ENCODE peak calls at places on chromosomes 1 and 21, in seven cellular contexts. One of them, this sample, is unnamed. For H3K36me3, the result is how much of the 10 kb centered on the place peaks cover.

GRCh38 chr1:7565099-7565750 is 205.9 kb upstream of the VAMP3 start:
- DNase-seq in right lobe of liver: peak
- DNase-seq in fibroblast of lung: no peak
- DNase-seq in colonic mucosa: no peak
- DNase-seq in thoracic aorta: no peak
- DNase-seq in Karpas-422: no peak
- DNase-seq in heart left ventricle: no peak
- DNase-seq in this sample: no peak

GRCh38 chr1:167862432-167863076 is 51.4 kb downstream of the ADCY10 start:
- DNase-seq in right lobe of liver: no peak
- DNase-seq in fibroblast of lung: peak
- DNase-seq in colonic mucosa: no peak
- DNase-seq in thoracic aorta: no peak
- DNase-seq in Karpas-422: no peak
- DNase-seq in heart left ventricle: no peak
- DNase-seq in this sample: no peak

GRCh38 chr1:20589331-20590312 is 725 bp downstream of the CDA start:
- DNase-seq in right lobe of liver: peak
- DNase-seq in fibroblast of lung: peak
- DNase-seq in colonic mucosa: peak
- DNase-seq in thoracic aorta: no peak
- DNase-seq in Karpas-422: no peak
- DNase-seq in heart left ventricle: peak
- DNase-seq in this sample: peak

GRCh38 chr1:174219606-174220370 is 60.5 kb downstream of the RABGAP1L start:
- DNase-seq in right lobe of liver: no peak
- DNase-seq in fibroblast of lung: no peak
- DNase-seq in colonic mucosa: no peak
- DNase-seq in thoracic aorta: no peak
- DNase-seq in Karpas-422: peak
- DNase-seq in heart left ventricle: no peak
- DNase-seq in this sample: no peak

GRCh38 chr1:145892486-145893087 is 6.9 kb upstream of the ANKRD35 start:
- DNase-seq in right lobe of liver: no peak
- DNase-seq in fibroblast of lung: peak
- DNase-seq in colonic mucosa: no peak
- DNase-seq in thoracic aorta: no peak
- DNase-seq in Karpas-422: no peak
- DNase-seq in heart left ventricle: no peak
- DNase-seq in this sample: no peak

GRCh38 chr1:70487910-70488665 is 77.0 kb downstream of the CTH start:
- DNase-seq in right lobe of liver: no peak
- DNase-seq in fibroblast of lung: peak
- DNase-seq in colonic mucosa: peak
- DNase-seq in thoracic aorta: no peak
- DNase-seq in Karpas-422: peak
- DNase-seq in heart left ventricle: no peak
- DNase-seq in this sample: peak

GRCh38 chr1:243959998-243960397 is 91.1 kb upstream of the ZBTB18 start:
- DNase-seq in right lobe of liver: no peak
- DNase-seq in fibroblast of lung: no peak
- DNase-seq in colonic mucosa: no peak
- DNase-seq in thoracic aorta: no peak
- DNase-seq in Karpas-422: no peak
- DNase-seq in heart left ventricle: no peak
- DNase-seq in this sample: no peak

GRCh38 chr21:42837421-42838211 is 41.7 kb downstream of the WDR4 start:
- DNase-seq in right lobe of liver: peak
- DNase-seq in fibroblast of lung: no peak
- DNase-seq in colonic mucosa: peak
- DNase-seq in thoracic aorta: no peak
- DNase-seq in Karpas-422: no peak
- DNase-seq in heart left ventricle: no peak
- DNase-seq in this sample: peak

GRCh38 chr1:180962178-180962577 is 49.5 kb downstream of the KIAA1614 start:
- DNase-seq in right lobe of liver: no peak
- DNase-seq in fibroblast of lung: no peak
- DNase-seq in colonic mucosa: no peak
- DNase-seq in thoracic aorta: no peak
- DNase-seq in Karpas-422: no peak
- DNase-seq in heart left ventricle: no peak
- DNase-seq in this sample: no peak

GRCh38 chr1:242871631-242872030 is 347.1 kb upstream of the PLD5 start:
- DNase-seq in right lobe of liver: no peak
- DNase-seq in fibroblast of lung: no peak
- DNase-seq in colonic mucosa: no peak
- DNase-seq in thoracic aorta: no peak
- DNase-seq in Karpas-422: no peak
- DNase-seq in heart left ventricle: no peak
- DNase-seq in this sample: no peak

GRCh38 chr1:179142889-179143299 is 61.0 kb downstream of the TOR3A start:
- DNase-seq in right lobe of liver: no peak
- DNase-seq in fibroblast of lung: peak
- DNase-seq in colonic mucosa: no peak
- DNase-seq in thoracic aorta: no peak
- DNase-seq in Karpas-422: peak
- DNase-seq in heart left ventricle: no peak
- DNase-seq in this sample: no peak

GRCh38 chr1:171366099-171366498 is 52.1 kb downstream of the FMO4 start:
- DNase-seq in right lobe of liver: no peak
- DNase-seq in fibroblast of lung: peak
- DNase-seq in colonic mucosa: no peak
- DNase-seq in thoracic aorta: no peak
- DNase-seq in Karpas-422: no peak
- DNase-seq in heart left ventricle: no peak
- DNase-seq in this sample: no peak

GRCh38 chr1:17605582-17606344 is 66.3 kb downstream of the ARHGEF10L start:
- DNase-seq in right lobe of liver: no peak
- DNase-seq in fibroblast of lung: peak
- DNase-seq in colonic mucosa: no peak
- DNase-seq in thoracic aorta: peak
- DNase-seq in Karpas-422: no peak
- DNase-seq in heart left ventricle: peak
- DNase-seq in this sample: no peak

GRCh38 chr21:31364265-31364945 is 20.3 kb upstream of the TIAM1 start:
- DNase-seq in right lobe of liver: no peak
- DNase-seq in fibroblast of lung: no peak
- DNase-seq in colonic mucosa: no peak
- DNase-seq in thoracic aorta: no peak
- DNase-seq in Karpas-422: no peak
- DNase-seq in heart left ventricle: no peak
- DNase-seq in this sample: no peak

GRCh38 chr21:44849616-44850130 is 23.8 kb downstream of the PTTG1IP start:
- DNase-seq in right lobe of liver: no peak
- DNase-seq in fibroblast of lung: no peak
- DNase-seq in colonic mucosa: peak
- DNase-seq in thoracic aorta: no peak
- DNase-seq in Karpas-422: no peak
- DNase-seq in heart left ventricle: no peak
- DNase-seq in this sample: no peak

GRCh38 chr1:214292317-214292716 is 11.4 kb downstream of the SMYD2 start:
- DNase-seq in right lobe of liver: no peak
- DNase-seq in fibroblast of lung: peak
- DNase-seq in colonic mucosa: no peak
- DNase-seq in thoracic aorta: no peak
- DNase-seq in Karpas-422: no peak
- DNase-seq in heart left ventricle: no peak
- DNase-seq in this sample: no peak

GRCh38 chr1:104238991-104239390 is 489.3 kb downstream of the AMY1C start:
- DNase-seq in right lobe of liver: no peak
- DNase-seq in fibroblast of lung: no peak
- DNase-seq in colonic mucosa: no peak
- DNase-seq in thoracic aorta: no peak
- DNase-seq in Karpas-422: no peak
- DNase-seq in heart left ventricle: no peak
- DNase-seq in this sample: no peak

GRCh38 chr1:16351449-16351993 is 759 bp downstream of the FBXO42 start:
- DNase-seq in right lobe of liver: no peak
- DNase-seq in fibroblast of lung: peak
- DNase-seq in colonic mucosa: peak
- DNase-seq in thoracic aorta: no peak
- DNase-seq in Karpas-422: peak
- DNase-seq in heart left ventricle: no peak
- DNase-seq in this sample: no peak

GRCh38 chr1:8926707-8927694 is 18.7 kb upstream of the CA6 start:
- DNase-seq in right lobe of liver: no peak
- DNase-seq in fibroblast of lung: no peak
- DNase-seq in colonic mucosa: no peak
- DNase-seq in thoracic aorta: no peak
- DNase-seq in Karpas-422: peak
- DNase-seq in heart left ventricle: no peak
- DNase-seq in this sample: no peak

GRCh38 chr1:109499661-109500536 is 6.0 kb downstream of the CYB561D1 start:
- DNase-seq in right lobe of liver: peak
- DNase-seq in fibroblast of lung: peak
- DNase-seq in colonic mucosa: peak
- DNase-seq in thoracic aorta: no peak
- DNase-seq in Karpas-422: peak
- DNase-seq in heart left ventricle: no peak
- DNase-seq in this sample: peak

GRCh38 chr1:1162597-1163537 is 10.8 kb upstream of the TTLL10 start:
- DNase-seq in right lobe of liver: no peak
- DNase-seq in fibroblast of lung: no peak
- DNase-seq in colonic mucosa: peak
- DNase-seq in thoracic aorta: no peak
- DNase-seq in Karpas-422: no peak
- DNase-seq in heart left ventricle: no peak
- DNase-seq in this sample: no peak

GRCh38 chr1:48947761-48948537 is 171.3 kb upstream of the BEND5 start:
- DNase-seq in right lobe of liver: no peak
- DNase-seq in fibroblast of lung: no peak
- DNase-seq in colonic mucosa: no peak
- DNase-seq in thoracic aorta: no peak
- DNase-seq in Karpas-422: no peak
- DNase-seq in heart left ventricle: no peak
- DNase-seq in this sample: peak

GRCh38 chr1:203682401-203683383 is 56.1 kb downstream of the ATP2B4 start:
- DNase-seq in right lobe of liver: no peak
- DNase-seq in fibroblast of lung: no peak
- DNase-seq in colonic mucosa: no peak
- DNase-seq in thoracic aorta: no peak
- DNase-seq in Karpas-422: peak
- DNase-seq in heart left ventricle: no peak
- DNase-seq in this sample: no peak

GRCh38 chr1:204178487-204179281 is 12.5 kb upstream of the REN start:
- DNase-seq in right lobe of liver: no peak
- DNase-seq in fibroblast of lung: no peak
- DNase-seq in colonic mucosa: no peak
- DNase-seq in thoracic aorta: no peak
- DNase-seq in Karpas-422: no peak
- DNase-seq in heart left ventricle: no peak
- DNase-seq in this sample: no peak

GRCh38 chr1:214259353-214259982 is 21.5 kb upstream of the SMYD2 start:
- DNase-seq in right lobe of liver: no peak
- DNase-seq in fibroblast of lung: no peak
- DNase-seq in colonic mucosa: no peak
- DNase-seq in thoracic aorta: no peak
- DNase-seq in Karpas-422: no peak
- DNase-seq in heart left ventricle: no peak
- DNase-seq in this sample: no peak

DNA sequence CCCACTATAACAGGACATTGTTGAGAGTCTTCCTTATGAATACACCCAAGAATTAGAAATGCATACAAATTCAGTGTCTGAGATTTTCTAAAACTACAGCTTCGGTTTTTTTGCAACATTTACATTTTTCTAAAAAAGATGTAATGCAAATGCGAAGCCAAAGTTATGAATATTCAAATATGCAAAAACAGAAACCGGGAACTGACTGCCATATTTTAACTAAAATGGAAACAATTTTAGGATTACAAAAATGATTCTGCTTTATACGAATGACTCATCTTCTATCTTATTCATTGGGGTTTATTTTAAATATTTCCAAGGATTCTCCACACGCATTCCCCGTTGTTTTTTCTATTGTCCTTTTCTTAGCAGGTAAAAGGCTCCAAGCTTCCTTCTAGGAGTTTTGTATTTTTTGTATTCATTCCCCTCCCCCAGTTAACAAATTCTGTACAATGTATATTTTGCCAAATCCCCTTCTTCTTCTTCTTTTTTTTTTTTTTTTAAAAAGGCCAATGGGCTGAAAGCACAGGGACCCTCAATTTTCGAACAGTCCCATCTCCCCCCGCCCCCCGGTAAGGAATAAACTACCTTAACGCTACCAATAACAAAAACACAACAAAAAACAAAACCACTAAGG is 1.0 kb downstream of the ARPC5 start:
- DNase-seq in right lobe of liver: no peak
- DNase-seq in fibroblast of lung: no peak
- DNase-seq in colonic mucosa: no peak
- DNase-seq in thoracic aorta: no peak
- DNase-seq in Karpas-422: peak
- DNase-seq in heart left ventricle: no peak
- DNase-seq in this sample: no peak
- H3K36me3 ChIP-seq in right lobe of liver: under half
- H3K36me3 ChIP-seq in fibroblast of lung: under half
- H3K36me3 ChIP-seq in colonic mucosa: under half
- H3K36me3 ChIP-seq in thoracic aorta: under half
- H3K36me3 ChIP-seq in Karpas-422: under half
- H3K36me3 ChIP-seq in heart left ventricle: under half
- H3K36me3 ChIP-seq in this sample: under half

GRCh38 chr1:30183006-30183405 is 540.4 kb downstream of the MATN1 start:
- DNase-seq in right lobe of liver: no peak
- DNase-seq in fibroblast of lung: no peak
- DNase-seq in colonic mucosa: no peak
- DNase-seq in thoracic aorta: no peak
- DNase-seq in Karpas-422: peak
- DNase-seq in heart left ventricle: no peak
- DNase-seq in this sample: no peak
- H3K27ac ChIP-seq in right lobe of liver: no peak
- H3K27ac ChIP-seq in fibroblast of lung: no peak
- H3K27ac ChIP-seq in colonic mucosa: no peak
- H3K27ac ChIP-seq in thoracic aorta: no peak
- H3K27ac ChIP-seq in Karpas-422: no peak
- H3K27ac ChIP-seq in heart left ventricle: no peak
- H3K27ac ChIP-seq in this sample: no peak

DNA sequence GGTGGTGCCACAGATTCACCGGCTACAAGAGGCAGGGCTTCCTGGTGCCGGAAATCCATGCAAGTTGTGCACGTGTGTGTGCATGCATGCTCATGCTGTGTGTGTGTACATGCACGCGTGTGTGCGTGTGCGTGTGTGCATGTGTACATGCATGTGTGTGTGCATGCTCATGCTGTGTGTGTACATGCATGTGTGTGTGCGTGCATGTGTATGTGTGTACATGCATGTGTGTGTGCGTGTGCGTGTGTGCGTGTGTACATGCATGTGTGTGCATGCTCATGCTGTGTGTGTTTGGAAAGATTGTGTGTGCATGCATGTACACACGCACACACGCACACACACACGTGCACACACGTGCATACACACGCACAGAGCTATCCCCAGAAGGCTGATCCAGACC is 48.9 kb downstream of the PRDM16 start:
- DNase-seq in right lobe of liver: no peak
- DNase-seq in fibroblast of lung: no peak
- DNase-seq in colonic mucosa: no peak
- DNase-seq in thoracic aorta: no peak
- DNase-seq in Karpas-422: no peak
- DNase-seq in heart left ventricle: no peak
- DNase-seq in this sample: no peak
- H3K36me3 ChIP-seq in right lobe of liver: under half
- H3K36me3 ChIP-seq in fibroblast of lung: under half
- H3K36me3 ChIP-seq in colonic mucosa: under half
- H3K36me3 ChIP-seq in thoracic aorta: under half
- H3K36me3 ChIP-seq in Karpas-422: under half
- H3K36me3 ChIP-seq in heart left ventricle: under half
- H3K36me3 ChIP-seq in this sample: under half

GRCh38 chr1:21857142-21857839 is 45.2 kb downstream of the LDLRAD2 start:
- DNase-seq in right lobe of liver: peak
- DNase-seq in fibroblast of lung: peak
- DNase-seq in colonic mucosa: no peak
- DNase-seq in thoracic aorta: no peak
- DNase-seq in Karpas-422: no peak
- DNase-seq in heart left ventricle: no peak
- DNase-seq in this sample: no peak
- H3K27ac ChIP-seq in right lobe of liver: no peak
- H3K27ac ChIP-seq in fibroblast of lung: no peak
- H3K27ac ChIP-seq in colonic mucosa: no peak
- H3K27ac ChIP-seq in thoracic aorta: no peak
- H3K27ac ChIP-seq in Karpas-422: no peak
- H3K27ac ChIP-seq in heart left ventricle: no peak
- H3K27ac ChIP-seq in this sample: no peak

This sample was measured in WERI-Rb-1.